ENCODE peak calls at places on chromosomes 16 and 17, in eight cellular contexts. One of them, this sample, is unnamed.

GRCh38 chr16:11370084-11370931 is 25.0 kb downstream of the RMI2 start:
- DNase-seq in activated T-helper 9 cell treated with anti-CD3 and anti-CD28 coated beads, Interleukin-2, amount 50 U/mL, for 16 hours: no peak
- DNase-seq in GM20000: no peak
- DNase-seq in EL: no peak
- DNase-seq in stomach: no peak
- DNase-seq in HS-5: no peak
- DNase-seq in fibroblast of the aortic adventitia: no peak
- DNase-seq in lung microvascular endothelial cell: no peak
- DNase-seq in this sample: peak; percentile 72

GRCh38 chr17:66301418-66301863 is 972 bp upstream of the PRKCA start:
- DNase-seq in HS-5: no peak
- DNase-seq in activated T-helper 9 cell treated with anti-CD3 and anti-CD28 coated beads, Interleukin-2, amount 50 U/mL, for 16 hours: no peak
- DNase-seq in lung microvascular endothelial cell: no peak
- DNase-seq in fibroblast of the aortic adventitia: no peak
- DNase-seq in stomach: no peak
- DNase-seq in GM20000: peak; percentile 24
- DNase-seq in EL: no peak
- DNase-seq in this sample: no peak

GRCh38 chr16:30354423-30355143 is 525 bp downstream of the CD2BP2 start:
- DNase-seq in EL: no peak
- DNase-seq in GM20000: no peak
- DNase-seq in stomach: no peak
- DNase-seq in HS-5: no peak
- DNase-seq in activated T-helper 9 cell treated with anti-CD3 and anti-CD28 coated beads, Interleukin-2, amount 50 U/mL, for 16 hours: no peak
- DNase-seq in fibroblast of the aortic adventitia: peak; percentile 19
- DNase-seq in lung microvascular endothelial cell: peak; percentile 33
- DNase-seq in this sample: no peak

GRCh38 chr16:2082983-2083364 is 35.2 kb downstream of the TSC2 start:
- DNase-seq in stomach: no peak
- DNase-seq in EL: no peak
- DNase-seq in fibroblast of the aortic adventitia: no peak
- DNase-seq in lung microvascular endothelial cell: no peak
- DNase-seq in activated T-helper 9 cell treated with anti-CD3 and anti-CD28 coated beads, Interleukin-2, amount 50 U/mL, for 16 hours: no peak
- DNase-seq in GM20000: no peak
- DNase-seq in HS-5: no peak
- DNase-seq in this sample: no peak

GRCh38 chr17:11404431-11404830 is 163.4 kb downstream of the SHISA6 start:
- DNase-seq in stomach: no peak
- DNase-seq in activated T-helper 9 cell treated with anti-CD3 and anti-CD28 coated beads, Interleukin-2, amount 50 U/mL, for 16 hours: no peak
- DNase-seq in EL: no peak
- DNase-seq in HS-5: no peak
- DNase-seq in fibroblast of the aortic adventitia: no peak
- DNase-seq in GM20000: no peak
- DNase-seq in lung microvascular endothelial cell: no peak
- DNase-seq in this sample: peak; percentile 83

GRCh38 chr16:64893386-64893785 is 228.5 kb downstream of the CDH11 start:
- DNase-seq in EL: peak; percentile 39
- DNase-seq in lung microvascular endothelial cell: no peak
- DNase-seq in HS-5: no peak
- DNase-seq in GM20000: no peak
- DNase-seq in fibroblast of the aortic adventitia: no peak
- DNase-seq in stomach: no peak
- DNase-seq in activated T-helper 9 cell treated with anti-CD3 and anti-CD28 coated beads, Interleukin-2, amount 50 U/mL, for 16 hours: no peak
- DNase-seq in this sample: no peak

GRCh38 chr17:82665891-82666290 is 17.6 kb upstream of the WDR45B start:
- DNase-seq in EL: no peak
- DNase-seq in HS-5: no peak
- DNase-seq in stomach: no peak
- DNase-seq in GM20000: no peak
- DNase-seq in fibroblast of the aortic adventitia: no peak
- DNase-seq in lung microvascular endothelial cell: no peak
- DNase-seq in activated T-helper 9 cell treated with anti-CD3 and anti-CD28 coated beads, Interleukin-2, amount 50 U/mL, for 16 hours: no peak
- DNase-seq in this sample: no peak

GRCh38 chr16:30786936-30787612 is at the start of gene ZNF629:
- DNase-seq in activated T-helper 9 cell treated with anti-CD3 and anti-CD28 coated beads, Interleukin-2, amount 50 U/mL, for 16 hours: no peak
- DNase-seq in stomach: peak; percentile 71
- DNase-seq in fibroblast of the aortic adventitia: peak; percentile 74
- DNase-seq in lung microvascular endothelial cell: peak; percentile 64
- DNase-seq in GM20000: peak; percentile 60
- DNase-seq in HS-5: no peak
- DNase-seq in EL: peak; percentile 64
- DNase-seq in this sample: no peak

GRCh38 chr16:89456412-89456811 is 33.9 kb downstream of the ANKRD11 start:
- DNase-seq in HS-5: no peak
- DNase-seq in EL: no peak
- DNase-seq in stomach: no peak
- DNase-seq in fibroblast of the aortic adventitia: no peak
- DNase-seq in activated T-helper 9 cell treated with anti-CD3 and anti-CD28 coated beads, Interleukin-2, amount 50 U/mL, for 16 hours: no peak
- DNase-seq in lung microvascular endothelial cell: no peak
- DNase-seq in GM20000: no peak
- DNase-seq in this sample: no peak

GRCh38 chr17:35895602-35896001 is 15.4 kb upstream of the CCL5 start:
- DNase-seq in lung microvascular endothelial cell: no peak
- DNase-seq in GM20000: no peak
- DNase-seq in stomach: no peak
- DNase-seq in activated T-helper 9 cell treated with anti-CD3 and anti-CD28 coated beads, Interleukin-2, amount 50 U/mL, for 16 hours: no peak
- DNase-seq in HS-5: no peak
- DNase-seq in EL: peak; percentile 23
- DNase-seq in fibroblast of the aortic adventitia: peak; percentile 78
- DNase-seq in this sample: no peak

GRCh38 chr17:83109793-83110645 is 30.6 kb downstream of the METRNL start:
- DNase-seq in GM20000: no peak
- DNase-seq in HS-5: peak; percentile 94
- DNase-seq in stomach: peak; percentile 89
- DNase-seq in lung microvascular endothelial cell: peak; percentile 86
- DNase-seq in fibroblast of the aortic adventitia: peak; percentile 99
- DNase-seq in activated T-helper 9 cell treated with anti-CD3 and anti-CD28 coated beads, Interleukin-2, amount 50 U/mL, for 16 hours: no peak
- DNase-seq in EL: peak; percentile 99
- DNase-seq in this sample: peak; percentile 90

GRCh38 chr16:2897110-2897509 is 14.1 kb downstream of the FLYWCH2 start:
- DNase-seq in lung microvascular endothelial cell: no peak
- DNase-seq in EL: no peak
- DNase-seq in fibroblast of the aortic adventitia: no peak
- DNase-seq in GM20000: peak; percentile 76
- DNase-seq in stomach: no peak
- DNase-seq in HS-5: no peak
- DNase-seq in activated T-helper 9 cell treated with anti-CD3 and anti-CD28 coated beads, Interleukin-2, amount 50 U/mL, for 16 hours: no peak
- DNase-seq in this sample: no peak

GRCh38 chr16:64051826-64052225 is 1070.0 kb downstream of the CDH11 start:
- DNase-seq in EL: peak; percentile 4
- DNase-seq in GM20000: no peak
- DNase-seq in HS-5: peak; percentile 5
- DNase-seq in lung microvascular endothelial cell: no peak
- DNase-seq in stomach: no peak
- DNase-seq in fibroblast of the aortic adventitia: peak; percentile 2
- DNase-seq in activated T-helper 9 cell treated with anti-CD3 and anti-CD28 coated beads, Interleukin-2, amount 50 U/mL, for 16 hours: no peak
- DNase-seq in this sample: no peak

GRCh38 chr16:27722892-27723450 is 173.0 kb downstream of the KATNIP start:
- DNase-seq in lung microvascular endothelial cell: no peak
- DNase-seq in stomach: no peak
- DNase-seq in GM20000: no peak
- DNase-seq in fibroblast of the aortic adventitia: no peak
- DNase-seq in HS-5: no peak
- DNase-seq in activated T-helper 9 cell treated with anti-CD3 and anti-CD28 coated beads, Interleukin-2, amount 50 U/mL, for 16 hours: no peak
- DNase-seq in EL: no peak
- DNase-seq in this sample: no peak

GRCh38 chr17:60159479-60159866 is 9.7 kb downstream of the CA4 start:
- DNase-seq in EL: no peak
- DNase-seq in HS-5: no peak
- DNase-seq in fibroblast of the aortic adventitia: no peak
- DNase-seq in lung microvascular endothelial cell: no peak
- DNase-seq in stomach: no peak
- DNase-seq in activated T-helper 9 cell treated with anti-CD3 and anti-CD28 coated beads, Interleukin-2, amount 50 U/mL, for 16 hours: no peak
- DNase-seq in GM20000: peak; percentile 9
- DNase-seq in this sample: no peak

GRCh38 chr17:40484285-40484972 is 17.0 kb downstream of the TNS4 start:
- DNase-seq in HS-5: no peak
- DNase-seq in fibroblast of the aortic adventitia: no peak
- DNase-seq in lung microvascular endothelial cell: no peak
- DNase-seq in EL: no peak
- DNase-seq in GM20000: no peak
- DNase-seq in activated T-helper 9 cell treated with anti-CD3 and anti-CD28 coated beads, Interleukin-2, amount 50 U/mL, for 16 hours: no peak
- DNase-seq in stomach: no peak
- DNase-seq in this sample: no peak

This sample was measured in kidney epithelial cell.